ENCODE peak calls at places on chromosome 4, in four cellular contexts. One of them, this sample, is unnamed.

GRCh38 chr4:44320833-44321232 is 127.8 kb downstream of the KCTD8 start:
- DNase-seq in foreskin fibroblast: no peak
- DNase-seq in testis: no peak
- DNase-seq in spleen: no peak
- DNase-seq in this sample: no peak

GRCh38 chr4:88008624-88009235 is 1.3 kb downstream of the PKD2 start:
- DNase-seq in foreskin fibroblast: no peak
- DNase-seq in testis: no peak
- DNase-seq in spleen: no peak
- DNase-seq in this sample: no peak

GRCh38 chr4:104491826-104492771 is 2.6 kb downstream of the CXXC4 start:
- DNase-seq in foreskin fibroblast: no peak
- DNase-seq in testis: peak
- DNase-seq in spleen: no peak
- DNase-seq in this sample: peak

GRCh38 chr4:74682567-74683359 is 111.6 kb downstream of the BTC start:
- DNase-seq in foreskin fibroblast: peak
- DNase-seq in testis: peak
- DNase-seq in spleen: no peak
- DNase-seq in this sample: peak

GRCh38 chr4:82790060-82790660 is 8.4 kb downstream of the SCD5 start:
- DNase-seq in foreskin fibroblast: no peak
- DNase-seq in testis: no peak
- DNase-seq in spleen: no peak
- DNase-seq in this sample: peak

GRCh38 chr4:141409556-141409955 is 188.9 kb downstream of the ZNF330 start:
- DNase-seq in foreskin fibroblast: no peak
- DNase-seq in testis: no peak
- DNase-seq in spleen: no peak
- DNase-seq in this sample: no peak

GRCh38 chr4:75715105-75715799 is 9.1 kb upstream of the USO1 start:
- DNase-seq in foreskin fibroblast: peak
- DNase-seq in testis: no peak
- DNase-seq in spleen: no peak
- DNase-seq in this sample: peak

GRCh38 chr4:169103966-169104412 is 93.9 kb upstream of the CBR4 start:
- DNase-seq in foreskin fibroblast: no peak
- DNase-seq in testis: peak
- DNase-seq in spleen: no peak
- DNase-seq in this sample: peak

GRCh38 chr4:14294611-14295010 is 667.1 kb upstream of the BOD1L1 start:
- DNase-seq in foreskin fibroblast: peak
- DNase-seq in testis: no peak
- DNase-seq in spleen: no peak
- DNase-seq in this sample: no peak

GRCh38 chr4:184312126-184312525 is 94.5 kb upstream of the ENPP6 start:
- DNase-seq in foreskin fibroblast: no peak
- DNase-seq in testis: no peak
- DNase-seq in spleen: no peak
- DNase-seq in this sample: no peak

GRCh38 chr4:12244949-12245348 is 816.3 kb upstream of the HS3ST1 start:
- DNase-seq in foreskin fibroblast: no peak
- DNase-seq in testis: no peak
- DNase-seq in spleen: no peak
- DNase-seq in this sample: no peak

GRCh38 chr4:147958459-147959065 is 226.7 kb downstream of the ARHGAP10 start:
- DNase-seq in foreskin fibroblast: no peak
- DNase-seq in testis: no peak
- DNase-seq in spleen: no peak
- DNase-seq in this sample: no peak

GRCh38 chr4:25725870-25726269 is 70.2 kb downstream of the SLC34A2 start:
- DNase-seq in foreskin fibroblast: no peak
- DNase-seq in testis: no peak
- DNase-seq in spleen: no peak
- DNase-seq in this sample: no peak

GRCh38 chr4:7239844-7240243 is 47.5 kb downstream of the SORCS2 start:
- DNase-seq in foreskin fibroblast: no peak
- DNase-seq in testis: no peak
- DNase-seq in spleen: no peak
- DNase-seq in this sample: no peak

GRCh38 chr4:57077550-57078311 is 32.5 kb downstream of the IGFBP7 start:
- DNase-seq in foreskin fibroblast: no peak
- DNase-seq in testis: no peak
- DNase-seq in spleen: no peak
- DNase-seq in this sample: peak

GRCh38 chr4:184287697-184288255 is 70.1 kb upstream of the ENPP6 start:
- DNase-seq in foreskin fibroblast: peak
- DNase-seq in testis: no peak
- DNase-seq in spleen: no peak
- DNase-seq in this sample: peak

GRCh38 chr4:183353557-183353956 is 31.3 kb upstream of the CLDN24 start:
- DNase-seq in foreskin fibroblast: no peak
- DNase-seq in testis: no peak
- DNase-seq in spleen: no peak
- DNase-seq in this sample: no peak

GRCh38 chr4:24044610-24045589 is 155.1 kb upstream of the PPARGC1A start:
- DNase-seq in foreskin fibroblast: no peak
- DNase-seq in testis: no peak
- DNase-seq in spleen: no peak
- DNase-seq in this sample: no peak

GRCh38 chr4:146401274-146401673 is 120.5 kb downstream of the SLC10A7 start:
- DNase-seq in foreskin fibroblast: no peak
- DNase-seq in testis: no peak
- DNase-seq in spleen: no peak
- DNase-seq in this sample: no peak

GRCh38 chr4:146398404-146398803 is 123.3 kb downstream of the SLC10A7 start:
- DNase-seq in foreskin fibroblast: peak
- DNase-seq in testis: no peak
- DNase-seq in spleen: no peak
- DNase-seq in this sample: no peak

DNA sequence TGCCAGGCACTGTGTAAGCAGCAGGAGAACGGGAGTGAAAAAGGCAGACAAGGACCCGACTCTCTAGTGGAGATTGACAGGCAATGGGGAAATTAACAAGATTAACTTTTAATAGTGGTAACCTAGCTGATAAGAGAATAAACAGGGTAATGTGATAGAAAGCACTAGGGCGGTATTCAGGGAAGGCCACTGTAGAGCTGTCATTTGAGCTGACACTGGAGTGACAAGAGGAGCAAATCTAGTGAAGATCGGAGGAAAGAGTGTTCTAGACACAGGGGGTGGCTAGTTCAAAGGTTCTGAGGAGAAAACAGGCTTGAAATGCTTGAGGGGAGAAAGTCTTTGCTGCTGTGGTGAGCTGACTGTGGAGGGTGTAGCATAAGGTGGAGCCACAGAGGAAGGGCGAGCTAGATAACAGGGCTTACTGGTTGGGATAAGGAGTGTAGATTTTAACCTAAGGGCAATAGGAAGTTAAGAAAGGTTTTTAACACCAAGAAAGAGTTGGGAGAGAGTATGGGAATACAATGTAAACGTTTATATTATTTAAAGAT is 122.8 kb downstream of the SLC10A7 start:
- DNase-seq in foreskin fibroblast: no peak
- DNase-seq in testis: no peak
- DNase-seq in spleen: no peak
- DNase-seq in this sample: peak
- H3K4me3 ChIP-seq in foreskin fibroblast: no peak
- H3K4me3 ChIP-seq in testis: no peak
- H3K4me3 ChIP-seq in spleen: no peak
- H3K4me3 ChIP-seq in this sample: no peak

GRCh38 chr4:121272526-121272925 is 108.3 kb downstream of the QRFPR start:
- DNase-seq in foreskin fibroblast: peak
- DNase-seq in testis: no peak
- DNase-seq in spleen: no peak
- DNase-seq in this sample: no peak

GRCh38 chr4:121278811-121279368 is 101.9 kb downstream of the QRFPR start:
- DNase-seq in foreskin fibroblast: no peak
- DNase-seq in testis: no peak
- DNase-seq in spleen: no peak
- DNase-seq in this sample: no peak

GRCh38 chr4:121273191-121273590 is 107.6 kb downstream of the QRFPR start:
- DNase-seq in foreskin fibroblast: no peak
- DNase-seq in testis: no peak
- DNase-seq in spleen: no peak
- DNase-seq in this sample: no peak

GRCh38 chr4:121283319-121283718 is 97.5 kb downstream of the QRFPR start:
- DNase-seq in foreskin fibroblast: no peak
- DNase-seq in testis: no peak
- DNase-seq in spleen: no peak
- DNase-seq in this sample: no peak

DNA sequence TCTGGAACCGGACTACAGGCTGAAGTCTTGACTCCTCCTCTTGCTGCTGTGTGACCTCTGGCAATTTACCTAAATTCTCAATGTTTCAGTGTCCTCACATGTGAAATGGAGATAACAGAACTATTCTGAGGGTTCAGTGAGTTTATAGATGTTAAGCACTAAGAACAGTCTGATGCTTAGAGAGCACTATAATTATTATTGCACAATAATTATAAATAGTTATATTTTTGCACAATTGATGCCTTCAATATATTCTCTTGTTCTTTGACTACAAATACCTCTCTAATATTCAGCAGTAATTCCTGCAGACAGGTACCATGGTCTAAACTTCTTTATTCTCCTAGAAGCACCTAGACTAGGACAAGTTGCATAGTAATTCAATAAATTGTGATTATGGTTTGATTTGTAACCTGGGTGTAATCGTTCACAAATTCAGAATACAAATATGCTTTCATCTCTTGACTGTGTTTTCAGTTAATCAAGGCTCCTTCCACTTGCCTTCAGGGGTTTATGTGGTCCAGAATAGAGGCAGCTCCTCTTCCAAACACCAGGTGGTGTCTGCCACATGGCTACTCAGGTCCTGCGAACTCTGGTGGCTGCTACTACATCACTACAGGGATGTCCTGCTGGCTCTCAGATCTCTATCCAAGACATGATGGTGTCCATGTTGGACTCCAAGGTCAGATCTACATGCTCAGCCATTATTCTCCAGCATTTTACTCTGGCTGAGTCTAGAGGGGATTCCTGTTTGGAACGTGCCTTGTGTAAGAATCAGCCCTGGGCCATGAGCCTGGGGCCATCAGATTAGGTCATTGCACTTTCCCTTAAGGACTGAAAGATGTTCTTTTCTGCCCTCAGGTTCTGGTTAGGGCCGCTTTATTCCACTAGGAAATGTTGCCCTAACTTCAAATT is 103.4 kb downstream of the QRFPR start:
- DNase-seq in foreskin fibroblast: no peak
- DNase-seq in testis: no peak
- DNase-seq in spleen: no peak
- DNase-seq in this sample: peak
- TF ChIP-seq CTCF in foreskin fibroblast: peak
- TF ChIP-seq CTCF in testis: no peak
- TF ChIP-seq CTCF in spleen: no peak
- TF ChIP-seq CTCF in this sample: peak

GRCh38 chr4:71186257-71186565 is 152.6 kb upstream of the SLC4A4 start:
- DNase-seq in foreskin fibroblast: no peak
- DNase-seq in testis: no peak
- DNase-seq in spleen: no peak
- DNase-seq in this sample: no peak
- H3K4me3 ChIP-seq in foreskin fibroblast: peak
- H3K4me3 ChIP-seq in testis: peak
- H3K4me3 ChIP-seq in spleen: peak
- H3K4me3 ChIP-seq in this sample: peak

DNA sequence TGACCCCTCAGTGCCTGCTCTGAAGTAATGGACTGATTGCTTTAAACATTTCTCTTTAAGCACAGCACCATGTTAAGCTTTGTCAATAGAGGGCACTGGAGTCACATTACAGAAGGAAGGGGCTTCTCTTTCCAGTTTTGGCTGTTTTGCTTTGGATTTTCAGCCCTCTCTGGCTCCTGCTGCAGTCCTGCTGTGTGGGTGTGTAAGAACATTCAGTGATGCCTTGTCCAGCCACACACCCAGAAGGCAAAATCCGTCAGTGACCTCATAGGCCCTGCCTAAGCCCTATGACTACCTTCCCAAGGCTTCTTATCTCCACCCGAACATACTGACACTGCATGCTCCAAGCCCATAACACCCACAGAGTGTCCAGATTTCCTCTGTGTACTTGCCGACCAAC is 215.3 kb upstream of the CTSO start:
- DNase-seq in foreskin fibroblast: peak
- DNase-seq in testis: peak
- DNase-seq in spleen: no peak
- DNase-seq in this sample: peak
- TF ChIP-seq CTCF in foreskin fibroblast: peak
- TF ChIP-seq CTCF in testis: peak
- TF ChIP-seq CTCF in spleen: no peak
- TF ChIP-seq CTCF in this sample: peak

GRCh38 chr4:76757418-76757910 is 140.5 kb downstream of the SOWAHB start:
- DNase-seq in foreskin fibroblast: no peak
- DNase-seq in testis: no peak
- DNase-seq in spleen: no peak
- DNase-seq in this sample: no peak

GRCh38 chr4:76754439-76754838 is 143.5 kb downstream of the SOWAHB start:
- DNase-seq in foreskin fibroblast: no peak
- DNase-seq in testis: no peak
- DNase-seq in spleen: no peak
- DNase-seq in this sample: no peak

GRCh38 chr4:76755756-76756155 is 142.2 kb downstream of the SOWAHB start:
- DNase-seq in foreskin fibroblast: no peak
- DNase-seq in testis: no peak
- DNase-seq in spleen: no peak
- DNase-seq in this sample: no peak

GRCh38 chr4:76758290-76758882 is 139.6 kb downstream of the SOWAHB start:
- DNase-seq in foreskin fibroblast: peak
- DNase-seq in testis: peak
- DNase-seq in spleen: no peak
- DNase-seq in this sample: no peak

DNA sequence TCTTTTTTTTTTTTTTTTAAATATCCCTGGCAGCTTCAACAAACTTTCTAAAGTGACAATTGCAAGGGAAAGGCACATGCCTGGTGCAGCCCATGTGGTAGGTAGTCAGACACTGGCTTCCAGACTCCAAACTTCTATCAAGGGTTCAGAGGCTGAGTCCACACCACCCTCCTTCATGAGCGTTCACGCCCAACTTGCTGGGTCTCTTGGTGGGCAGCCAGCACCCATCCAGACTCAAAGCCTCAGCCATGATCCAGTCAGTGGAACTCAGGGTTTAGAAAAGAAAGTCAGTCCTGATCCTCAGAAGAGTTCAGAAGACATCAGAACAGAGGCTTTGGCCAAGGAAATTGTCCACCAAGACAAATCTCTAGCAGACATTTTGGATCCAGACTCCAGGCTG is 141.5 kb downstream of the SOWAHB start:
- DNase-seq in foreskin fibroblast: no peak
- DNase-seq in testis: no peak
- DNase-seq in spleen: no peak
- DNase-seq in this sample: no peak
- H3K4me3 ChIP-seq in foreskin fibroblast: no peak
- H3K4me3 ChIP-seq in testis: no peak
- H3K4me3 ChIP-seq in spleen: no peak
- H3K4me3 ChIP-seq in this sample: no peak

GRCh38 chr4:27318740-27319139 is 458.1 kb downstream of the STIM2 start:
- DNase-seq in foreskin fibroblast: peak
- DNase-seq in testis: peak
- DNase-seq in spleen: no peak
- DNase-seq in this sample: peak
- TF ChIP-seq CTCF in foreskin fibroblast: peak
- TF ChIP-seq CTCF in testis: no peak
- TF ChIP-seq CTCF in spleen: no peak
- TF ChIP-seq CTCF in this sample: peak

This sample was measured in endodermal cell.